ENCODE peak calls at places on chromosomes 1 and 21, in four cellular contexts. E is astrocyte of the cerebellum, N is MCF 10A, B is neural progenitor cell. D is an unnamed sample.

GRCh38 chr1:198696211-198696610 is 57.4 kb downstream of the PTPRC start:
- DNase-seq in E (no peak), N (no peak), B (no peak), D (no peak)

GRCh38 chr1:247334378-247335133 is 2.9 kb upstream of the ZNF496 start:
- DNase-seq in B (no peak), E (no peak), N (no peak), D (no peak)

GRCh38 chr21:42460391-42461184 is 35.4 kb downstream of the RSPH1 start:
- DNase-seq in E (no peak), N (no peak), B (peak), D (no peak)

GRCh38 chr1:42385283-42385682 is 4.7 kb downstream of the RIMKLA start:
- DNase-seq in B (no peak), E (no peak), N (no peak), D (no peak)

GRCh38 chr1:222106369-222106768 is 364.5 kb upstream of the DUSP10 start:
- DNase-seq in E (no peak), N (no peak), B (no peak), D (no peak)

GRCh38 chr1:34929497-34929852 is at the start of gene DLGAP3:
- DNase-seq in N (no peak), E (no peak), B (peak), D (no peak)

GRCh38 chr21:42010507-42011493 is 640 bp upstream of the ZBTB21 start:
- DNase-seq in E (no peak), N (peak), B (peak), D (no peak)

GRCh38 chr21:45998871-45999580 is 17.5 kb downstream of the COL6A1 start:
- DNase-seq in N (no peak), B (no peak), E (no peak), D (no peak)

GRCh38 chr1:8456991-8457390 is 139.1 kb downstream of the SLC45A1 start:
- DNase-seq in E (no peak), B (no peak), N (no peak), D (no peak)

GRCh38 chr1:235913311-235913710 is 46.6 kb upstream of the LYST start:
- DNase-seq in B (no peak), N (no peak), E (no peak), D (no peak)

GRCh38 chr21:42199488-42200463 is 19.2 kb upstream of the ABCG1 start:
- DNase-seq in B (no peak), E (no peak), N (peak), D (peak)

GRCh38 chr1:27607239-27607804 is 3.4 kb upstream of the AHDC1 start:
- DNase-seq in B (peak), N (no peak), E (no peak), D (no peak)

GRCh38 chr1:39799770-39800470 is 11.3 kb upstream of the BMP8B start:
- DNase-seq in N (peak), B (peak), E (no peak), D (no peak)

GRCh38 chr1:69648486-69648885 is 80.8 kb downstream of the LRRC7 start:
- DNase-seq in B (no peak), N (peak), E (peak), D (no peak)

GRCh38 chr1:117674521-117675400 is 68.9 kb downstream of the TENT5C start:
- DNase-seq in B (no peak), E (no peak), N (peak), D (no peak)

GRCh38 chr1:231357831-231358354 is 19.8 kb downstream of the SPRTN start:
- DNase-seq in B (peak), E (peak), N (peak), D (peak)

DNA sequence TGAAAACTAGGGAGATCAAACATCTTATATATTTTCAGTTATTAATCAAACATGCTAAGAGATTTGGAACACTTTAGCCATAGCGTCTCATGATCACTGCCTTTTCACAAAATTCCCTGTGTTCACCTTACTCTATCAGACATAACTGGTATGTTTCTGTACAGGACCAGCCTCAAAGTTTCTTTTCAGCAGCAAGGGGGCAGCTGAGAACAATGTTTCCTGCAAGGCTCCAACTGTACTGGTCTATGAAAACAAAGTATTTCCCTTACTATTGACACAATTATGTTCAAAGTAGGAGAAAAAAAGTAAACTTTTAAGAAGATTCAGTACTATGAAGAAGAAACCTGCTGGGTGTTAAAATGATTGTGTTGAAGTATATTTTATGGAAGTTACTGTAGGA is 98.5 kb downstream of the ATF6 start:
- DNase-seq in B (no peak), N (peak), E (peak), D (no peak)
- TF ChIP-seq CTCF in B (peak), N (peak), E (peak), D (peak)

DNA sequence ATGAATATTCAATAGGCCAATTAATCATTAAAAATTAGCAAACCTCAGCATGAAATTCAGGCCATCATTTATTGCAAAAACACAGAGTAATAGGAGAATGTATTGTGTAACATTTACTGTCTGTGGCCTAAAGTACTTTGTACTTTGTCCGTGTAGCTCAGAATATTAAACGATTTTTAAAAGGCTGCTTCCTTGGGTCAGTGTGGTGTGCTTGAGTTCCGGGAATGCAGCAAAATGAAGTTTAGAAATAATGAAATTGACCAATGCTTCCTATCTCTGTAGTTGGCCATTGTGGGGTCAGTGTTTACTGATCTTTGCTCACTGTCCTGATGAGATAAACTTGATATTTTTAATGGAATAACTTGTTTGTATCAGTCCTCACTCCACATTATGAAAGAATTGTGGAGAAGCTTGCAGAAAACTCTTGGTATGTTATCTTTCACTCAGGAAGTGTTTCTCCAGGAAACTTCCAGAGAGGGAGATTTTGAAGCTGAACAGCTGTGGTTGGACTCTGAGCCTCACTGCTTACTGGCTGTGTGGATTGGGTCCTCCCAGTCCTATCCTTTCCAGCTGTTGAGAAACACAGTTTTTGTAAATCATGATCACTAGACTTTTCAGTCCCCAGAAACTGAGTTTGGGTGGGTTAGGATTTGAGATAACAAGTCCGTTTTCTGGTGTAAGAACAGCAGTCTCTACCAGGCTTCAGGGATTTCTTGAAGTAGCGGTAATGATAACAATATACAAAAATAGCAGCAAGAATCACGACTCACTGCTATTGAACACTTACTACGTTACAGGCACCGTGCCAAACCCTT is 19.2 kb upstream of the MTARC1 start:
- DNase-seq in N (no peak), E (no peak), B (no peak), D (no peak)
- TF ChIP-seq CTCF in N (no peak), E (no peak), B (no peak), D (no peak)

GRCh38 chr1:155253797-155254196 is 1.5 kb downstream of the ENTREP3 start:
- DNase-seq in N (no peak), E (no peak), B (no peak), D (no peak)

GRCh38 chr1:155251566-155251965 is 3.7 kb downstream of the ENTREP3 start:
- DNase-seq in E (no peak), B (no peak), N (no peak), D (no peak)

GRCh38 chr1:155254714-155255242 is 505 bp downstream of the ENTREP3 start:
- DNase-seq in E (no peak), B (peak), N (peak), D (no peak)

GRCh38 chr1:155254228-155254713 is 1.0 kb downstream of the ENTREP3 start:
- DNase-seq in N (no peak), B (no peak), E (no peak), D (no peak)

DNA sequence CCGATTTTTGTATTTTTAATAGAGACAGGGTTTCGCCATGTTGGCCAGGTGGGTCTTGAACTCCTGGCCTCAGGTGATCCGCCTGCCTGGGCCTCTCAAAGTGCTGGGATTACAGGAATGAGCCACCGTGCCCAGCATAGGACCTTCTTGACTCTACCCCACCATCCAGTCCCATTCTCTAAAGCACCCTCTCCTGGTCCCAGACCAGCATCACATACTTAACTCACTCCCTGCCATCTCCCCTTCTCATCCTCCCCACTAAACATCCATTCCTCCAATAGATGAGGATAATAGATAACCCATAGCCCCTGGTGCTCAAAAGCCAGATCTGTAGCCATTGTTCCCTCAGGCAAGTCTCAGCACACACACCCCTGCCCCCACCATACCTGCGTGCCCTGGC is 2.1 kb downstream of the ENTREP3 start:
- DNase-seq in E (no peak), B (no peak), N (no peak), D (no peak)
- TF ChIP-seq CTCF in E (no peak), B (no peak), N (peak), D (no peak)

GRCh38 chr1:175320804-175321203 is 128.2 kb upstream of the KIAA0040 start:
- DNase-seq in E (no peak), N (no peak), B (no peak), D (no peak)

GRCh38 chr1:175319112-175319911 is 126.7 kb upstream of the KIAA0040 start:
- DNase-seq in E (peak), N (peak), B (peak), D (peak)

GRCh38 chr1:175317795-175318194 is 125.2 kb upstream of the KIAA0040 start:
- DNase-seq in B (no peak), N (no peak), E (no peak), D (no peak)

GRCh38 chr1:175318633-175319032 is 126.1 kb upstream of the KIAA0040 start:
- DNase-seq in E (no peak), N (no peak), B (no peak), D (no peak)

GRCh38 chr1:175319912-175320230 is 127.3 kb upstream of the KIAA0040 start:
- DNase-seq in N (no peak), E (no peak), B (no peak), D (no peak)
- TF ChIP-seq CTCF in N (no peak), E (no peak), B (no peak), D (no peak)

GRCh38 chr1:178282949-178283367 is 189.1 kb downstream of the RASAL2 start:
- DNase-seq in B (no peak), N (peak), E (peak), D (peak)
- TF ChIP-seq CTCF in B (peak), N (peak), E (peak), D (peak)